ENCODE peak calls at places on chromosomes 4 and X, in four cellular contexts. One of them, this sample, is unnamed.

GRCh38 chr4:57460967-57461366 is 350.8 kb upstream of the IGFBP7 start:
- DNase-seq in GM12878: no peak
- DNase-seq in K562: no peak
- DNase-seq in H1: no peak
- DNase-seq in this sample: no peak

GRCh38 chrX:41412261-41413167 is 34.6 kb upstream of the NYX start:
- DNase-seq in GM12878: no peak
- DNase-seq in K562: no peak
- DNase-seq in H1: no peak
- DNase-seq in this sample: no peak

GRCh38 chrX:69028761-69029120 is 136.5 kb downstream of the PJA1 start:
- DNase-seq in GM12878: no peak
- DNase-seq in K562: no peak
- DNase-seq in H1: peak; percentile 1
- DNase-seq in this sample: no peak

GRCh38 chr4:10619220-10619619 is 65.3 kb downstream of the CLNK start:
- DNase-seq in GM12878: no peak
- DNase-seq in K562: no peak
- DNase-seq in H1: no peak
- DNase-seq in this sample: no peak

GRCh38 chrX:24241822-24242648 is 71.8 kb downstream of the SUPT20HL2 start:
- DNase-seq in GM12878: no peak
- DNase-seq in K562: peak; percentile 12
- DNase-seq in H1: no peak
- DNase-seq in this sample: peak; percentile 71

GRCh38 chr4:181860157-181860556 is 383.0 kb upstream of the TENM3 start:
- DNase-seq in GM12878: no peak
- DNase-seq in K562: no peak
- DNase-seq in H1: no peak
- DNase-seq in this sample: peak; percentile 39

GRCh38 chr4:71382569-71383560 is 44.0 kb downstream of the SLC4A4 start:
- DNase-seq in GM12878: no peak
- DNase-seq in K562: no peak
- DNase-seq in H1: no peak
- DNase-seq in this sample: no peak

GRCh38 chr4:100366213-100366612 is 151.6 kb downstream of the EMCN start:
- DNase-seq in GM12878: peak; percentile 5
- DNase-seq in K562: no peak
- DNase-seq in H1: no peak
- DNase-seq in this sample: no peak

GRCh38 chr4:77015390-77015789 is 60.4 kb downstream of the CCNI start:
- DNase-seq in GM12878: no peak
- DNase-seq in K562: no peak
- DNase-seq in H1: no peak
- DNase-seq in this sample: no peak

GRCh38 chrX:50432760-50433377 is 37.8 kb downstream of the DGKK start:
- DNase-seq in GM12878: no peak
- DNase-seq in K562: no peak
- DNase-seq in H1: no peak
- DNase-seq in this sample: no peak

GRCh38 chr4:142353149-142353738 is 492.9 kb downstream of the INPP4B start:
- DNase-seq in GM12878: no peak
- DNase-seq in K562: no peak
- DNase-seq in H1: no peak
- DNase-seq in this sample: no peak

GRCh38 chr4:76589402-76589801 is 154.4 kb downstream of the SHROOM3 start:
- DNase-seq in GM12878: no peak
- DNase-seq in K562: no peak
- DNase-seq in H1: no peak
- DNase-seq in this sample: no peak

GRCh38 chrX:44432641-44433040 is 89.2 kb upstream of the EFHC2 start:
- DNase-seq in GM12878: no peak
- DNase-seq in K562: no peak
- DNase-seq in H1: no peak
- DNase-seq in this sample: no peak

GRCh38 chr4:82561745-82562552 is at the start of gene TMEM150C:
- DNase-seq in GM12878: no peak
- DNase-seq in K562: no peak
- DNase-seq in H1: peak; percentile 73
- DNase-seq in this sample: peak; percentile 82

GRCh38 chr4:105598787-105599186 is 46.4 kb downstream of the ARHGEF38 start:
- DNase-seq in GM12878: no peak
- DNase-seq in K562: no peak
- DNase-seq in H1: no peak
- DNase-seq in this sample: no peak

GRCh38 chrX:1592128-1592862 is 891 bp downstream of the AKAP17A start:
- DNase-seq in GM12878: no peak
- DNase-seq in K562: peak; percentile 44
- DNase-seq in H1: peak; percentile 49
- DNase-seq in this sample: peak; percentile 50

GRCh38 chrX:14027511-14028019 is 2.1 kb downstream of the GEMIN8 start:
- DNase-seq in GM12878: peak; percentile 63
- DNase-seq in K562: no peak
- DNase-seq in H1: no peak
- DNase-seq in this sample: no peak

GRCh38 chrX:133575501-133575900 is 160.2 kb upstream of the GPC4 start:
- DNase-seq in GM12878: no peak
- DNase-seq in K562: no peak
- DNase-seq in H1: no peak
- DNase-seq in this sample: no peak

GRCh38 chrX:39309721-39310152 is 508.5 kb downstream of the MID1IP1 start:
- DNase-seq in GM12878: no peak
- DNase-seq in K562: no peak
- DNase-seq in H1: no peak
- DNase-seq in this sample: peak; percentile 14

GRCh38 chrX:1883772-1884171 is 268.9 kb downstream of the ASMT start:
- DNase-seq in GM12878: no peak
- DNase-seq in K562: no peak
- DNase-seq in H1: no peak
- DNase-seq in this sample: no peak

GRCh38 chrX:17529349-17529748 is 154.3 kb downstream of the NHS start:
- DNase-seq in GM12878: no peak
- DNase-seq in K562: no peak
- DNase-seq in H1: no peak
- DNase-seq in this sample: no peak

GRCh38 chrX:17531500-17531899 is 156.5 kb downstream of the NHS start:
- DNase-seq in GM12878: no peak
- DNase-seq in K562: no peak
- DNase-seq in H1: no peak
- DNase-seq in this sample: no peak

GRCh38 chrX:17537652-17538301 is 162.8 kb downstream of the NHS start:
- DNase-seq in GM12878: no peak
- DNase-seq in K562: no peak
- DNase-seq in H1: no peak
- DNase-seq in this sample: no peak

GRCh38 chrX:17535229-17535628 is 160.2 kb downstream of the NHS start:
- DNase-seq in GM12878: no peak
- DNase-seq in K562: peak; percentile 40
- DNase-seq in H1: peak; percentile 60
- DNase-seq in this sample: peak; percentile 30
- TF ChIP-seq SIN3A in GM12878: no peak
- TF ChIP-seq SIN3A in K562: no peak
- TF ChIP-seq SIN3A in H1: no peak
- TF ChIP-seq SIN3A in this sample: no peak

DNA sequence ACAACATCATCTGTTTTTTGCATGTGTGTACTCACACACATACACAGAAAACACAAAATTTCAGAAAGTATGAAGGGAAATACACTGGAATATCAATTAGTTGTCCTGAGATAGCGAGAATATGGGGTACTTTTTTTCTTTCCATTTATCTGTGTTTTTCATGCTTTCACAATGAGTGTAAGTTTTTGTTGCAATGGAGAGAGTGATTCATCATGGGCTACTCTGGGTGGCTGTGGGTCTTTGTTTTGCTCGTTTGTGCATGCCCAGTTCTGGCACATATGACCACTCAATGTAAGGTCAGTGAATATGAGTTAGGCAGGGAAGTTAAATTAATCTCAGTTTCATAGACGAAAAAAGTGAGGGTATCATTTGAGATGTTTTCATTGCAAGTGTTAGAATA is 26.9 kb downstream of the XK start:
- DNase-seq in GM12878: no peak
- DNase-seq in K562: no peak
- DNase-seq in H1: no peak
- DNase-seq in this sample: no peak
- TF ChIP-seq NRF1 in GM12878: no peak
- TF ChIP-seq NRF1 in K562: no peak
- TF ChIP-seq NRF1 in H1: no peak
- TF ChIP-seq NRF1 in this sample: no peak

DNA sequence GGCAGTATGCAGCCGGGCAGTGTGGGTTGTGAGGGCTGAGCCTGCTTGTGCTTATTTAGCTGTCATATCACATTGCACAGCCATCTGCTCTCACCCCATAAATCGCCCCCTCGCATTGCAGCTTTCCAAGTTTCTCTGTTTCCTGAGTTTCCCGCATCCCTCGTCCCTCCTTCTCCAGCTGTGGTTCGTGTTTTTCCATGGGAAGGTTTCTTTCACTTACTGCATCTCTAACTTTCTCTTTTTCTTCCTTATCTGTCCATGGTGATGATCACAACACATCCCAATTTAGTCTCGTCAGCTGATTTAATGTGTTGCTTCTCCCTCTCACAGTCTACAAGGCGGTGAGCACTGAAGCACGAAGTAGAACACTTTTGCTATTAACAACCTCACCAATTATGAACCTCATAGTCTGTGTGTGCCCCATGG is 118.1 kb downstream of the ENPP6 start:
- DNase-seq in GM12878: no peak
- DNase-seq in K562: no peak
- DNase-seq in H1: no peak
- DNase-seq in this sample: peak; percentile 43
- TF ChIP-seq SIN3A in GM12878: no peak
- TF ChIP-seq SIN3A in K562: no peak
- TF ChIP-seq SIN3A in H1: no peak
- TF ChIP-seq SIN3A in this sample: no peak

DNA sequence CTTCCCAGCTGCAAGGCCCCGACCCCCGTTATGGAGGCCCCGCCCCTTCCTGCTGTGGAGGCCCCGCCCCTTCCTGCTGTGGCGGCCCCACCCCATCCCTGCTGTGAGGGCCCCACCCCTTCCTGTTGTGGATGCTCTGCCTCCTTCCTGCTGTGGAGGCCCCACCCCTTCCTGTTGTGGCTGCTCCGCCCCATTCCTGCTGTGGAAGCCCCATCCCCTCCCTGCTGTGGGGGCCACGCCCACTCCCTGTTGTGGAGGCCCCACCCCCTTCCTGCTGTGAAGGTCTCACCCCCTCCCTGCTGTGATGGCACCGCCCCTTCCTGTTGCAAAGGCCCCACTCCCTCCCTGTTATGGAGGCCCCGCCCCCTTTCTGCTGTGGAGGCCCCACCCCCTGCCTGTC is 104.9 kb upstream of the PSAPL1 start:
- DNase-seq in GM12878: no peak
- DNase-seq in K562: peak; percentile 80
- DNase-seq in H1: no peak
- DNase-seq in this sample: peak; percentile 87
- TF ChIP-seq NRF1 in GM12878: no peak
- TF ChIP-seq NRF1 in K562: no peak
- TF ChIP-seq NRF1 in H1: no peak
- TF ChIP-seq NRF1 in this sample: no peak

DNA sequence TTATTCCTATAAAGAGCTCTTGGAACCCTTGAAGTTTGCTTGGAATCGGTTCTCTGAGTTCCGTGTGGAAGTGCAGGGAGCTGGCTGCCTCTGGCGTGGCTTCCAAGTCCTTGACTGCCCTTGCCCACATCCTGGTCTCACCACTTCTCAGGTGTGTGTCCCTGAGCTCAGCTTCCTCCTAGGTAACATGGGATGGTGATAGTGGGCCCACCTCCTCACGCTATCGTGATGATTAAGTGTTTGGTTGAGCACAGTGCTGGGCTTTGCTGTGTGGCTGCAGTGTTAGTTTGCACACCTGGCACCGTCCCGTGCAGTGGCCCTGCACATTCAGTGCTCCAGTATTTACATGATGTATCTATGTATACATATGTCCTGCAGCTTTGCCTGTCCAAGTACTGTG is 81.5 kb downstream of the CLDN34 start:
- DNase-seq in GM12878: no peak
- DNase-seq in K562: no peak
- DNase-seq in H1: no peak
- DNase-seq in this sample: no peak
- TF ChIP-seq SIN3A in GM12878: no peak
- TF ChIP-seq SIN3A in K562: no peak
- TF ChIP-seq SIN3A in H1: no peak
- TF ChIP-seq SIN3A in this sample: no peak

DNA sequence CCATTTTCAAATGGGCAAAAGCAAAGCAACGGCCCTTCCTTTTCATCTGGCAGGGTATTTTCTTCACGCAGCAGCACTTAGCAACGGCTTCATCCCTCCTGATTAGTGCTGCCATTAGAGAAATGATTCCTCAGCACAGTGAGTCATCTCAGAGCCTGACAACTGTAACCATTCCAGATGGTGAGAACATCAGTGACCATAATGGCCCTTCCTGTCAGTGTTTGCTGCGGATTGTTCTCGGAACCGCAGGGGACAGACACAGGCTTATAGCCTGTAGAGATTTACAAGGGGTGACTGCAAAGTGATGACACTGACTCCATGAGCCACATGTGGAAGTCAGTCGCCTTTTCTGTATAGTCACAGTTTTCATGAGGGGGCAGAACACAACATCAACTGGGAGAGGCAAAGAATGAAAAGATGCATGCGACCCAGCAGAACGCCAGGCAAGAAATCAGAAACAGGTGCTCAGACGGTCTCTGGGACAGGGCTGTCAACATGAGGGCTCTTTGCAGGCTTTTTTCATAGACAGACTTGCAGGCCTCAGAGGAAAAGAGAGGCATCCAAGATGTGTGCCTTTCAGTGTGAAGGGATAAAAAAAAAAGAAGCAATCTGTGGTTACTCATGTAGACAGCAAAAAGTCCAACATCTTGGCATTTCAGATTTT is 69.9 kb upstream of the FBXW7 start:
- DNase-seq in GM12878: no peak
- DNase-seq in K562: no peak
- DNase-seq in H1: no peak
- DNase-seq in this sample: peak; percentile 30
- TF ChIP-seq NRF1 in GM12878: no peak
- TF ChIP-seq NRF1 in K562: no peak
- TF ChIP-seq NRF1 in H1: no peak
- TF ChIP-seq NRF1 in this sample: no peak

DNA sequence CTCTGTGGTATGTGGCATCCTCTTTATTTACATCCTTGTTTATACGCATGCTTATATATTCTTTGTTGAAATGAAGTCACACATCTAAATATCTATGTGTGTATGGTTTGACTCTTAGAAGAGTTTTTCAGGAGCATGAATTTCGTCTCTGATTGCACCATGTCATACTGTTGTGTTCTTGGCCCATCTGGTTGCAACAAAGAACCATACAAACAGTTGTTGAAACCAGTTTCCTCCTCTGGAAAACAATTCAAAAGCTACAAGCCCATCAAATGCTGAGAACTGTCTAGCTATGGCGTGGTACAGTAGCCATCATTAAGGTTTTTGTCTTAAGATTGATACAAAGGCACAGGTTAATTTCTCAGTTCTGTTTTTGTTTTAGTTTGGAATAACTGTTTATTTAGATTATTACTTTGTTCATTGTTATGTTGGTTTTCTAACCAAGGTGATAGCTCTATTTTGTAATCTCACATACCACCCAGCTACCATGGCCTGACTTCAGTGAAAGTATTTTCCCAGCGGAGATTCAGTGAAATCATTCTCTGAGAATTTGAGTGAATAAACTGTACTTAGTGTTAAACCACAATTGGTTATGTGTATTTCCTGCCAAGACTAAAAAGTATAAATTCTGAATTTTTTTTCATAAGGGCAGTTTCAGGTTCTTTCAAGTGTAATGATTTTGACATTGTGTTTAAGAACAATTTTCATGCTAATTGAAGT is 91.0 kb downstream of the ARHGAP24 start:
- DNase-seq in GM12878: peak; percentile 32
- DNase-seq in K562: no peak
- DNase-seq in H1: no peak
- DNase-seq in this sample: no peak
- TF ChIP-seq SIN3A in GM12878: no peak
- TF ChIP-seq SIN3A in K562: no peak
- TF ChIP-seq SIN3A in H1: no peak
- TF ChIP-seq SIN3A in this sample: no peak

This sample was measured in SK-N-SH.